ENCODE peak calls at places on chromosomes 11 and 22, in ten cellular contexts. E, I, S, C, D, Y, V, L, W and T are unnamed samples.

GRCh38 chr11:43997022-43997665 is 50.6 kb upstream of the ACCSL start:
- DNase-seq in V (no peak), E (no peak), L (no peak), I (no peak), D (no peak), Y (no peak), C (no peak), S (no peak), W (no peak), T (no peak)

GRCh38 chr11:35317253-35317652 is 102.1 kb downstream of the SLC1A2 start:
- DNase-seq in W (no peak), D (no peak), C (no peak), Y (no peak), E (no peak), L (no peak), I (no peak), V (no peak), S (no peak), T (no peak)

GRCh38 chr11:45768486-45768885 is 36.5 kb upstream of the SLC35C1 start:
- DNase-seq in W (no peak), L (no peak), D (no peak), E (no peak), I (no peak), Y (no peak), V (no peak), C (no peak), S (no peak), T (no peak)

GRCh38 chr11:69744435-69744834 is 30.7 kb downstream of the FGF4 start:
- DNase-seq in I (no peak), W (peak; percentile 64), E (no peak), C (no peak), S (no peak), V (no peak), L (no peak), Y (no peak), D (no peak), T (no peak)

GRCh38 chr11:19728436-19728835 is 15.8 kb downstream of the NAV2 start:
- DNase-seq in W (no peak), C (no peak), I (no peak), V (no peak), Y (no peak), E (no peak), S (no peak), L (peak; percentile 43), D (no peak), T (no peak)

GRCh38 chr11:69437001-69437875 is 44.2 kb upstream of the LINC01488 start:
- DNase-seq in Y (peak; percentile 64), L (peak; percentile 13), I (peak; percentile 68), D (no peak), W (peak; percentile 89), C (no peak), S (peak; percentile 31), E (no peak), V (no peak), T (no peak)

GRCh38 chr11:34480339-34480738 is 33.3 kb downstream of the ELF5 start:
- DNase-seq in S (no peak), I (no peak), Y (no peak), L (no peak), E (no peak), C (no peak), D (no peak), W (no peak), V (no peak), T (no peak)

GRCh38 chr11:69320756-69321741 is 27.1 kb downstream of the MYEOV start:
- DNase-seq in D (no peak), W (no peak), L (no peak), V (no peak), Y (no peak), C (no peak), I (peak; percentile 13), S (no peak), E (no peak), T (no peak)

DNA sequence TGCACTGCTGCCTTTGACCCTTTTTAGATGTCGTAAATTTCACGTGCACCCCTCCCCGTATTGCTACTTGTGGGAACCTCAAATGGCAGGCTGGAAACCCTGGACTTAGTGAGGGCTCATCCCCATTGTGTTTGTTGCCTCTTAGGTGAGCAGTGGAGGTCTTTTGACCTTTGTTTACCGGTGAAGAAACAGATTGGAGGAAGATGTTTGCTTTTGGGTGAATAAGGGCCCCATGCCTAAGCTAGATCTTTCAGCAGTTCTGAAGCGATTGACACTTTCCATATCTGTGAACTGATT is 782 bp downstream of the SMARCB1 start:
- DNase-seq in I (no peak), L (no peak), C (no peak), S (no peak), E (no peak), Y (no peak), V (no peak), D (no peak), W (no peak), T (no peak)
- H3K27ac ChIP-seq in I (peak overlapping the region; percentile 99), L (peak overlapping the region; percentile 100), C (peak overlapping the region; percentile 97), S (peak overlapping the region; percentile 99), E (peak overlapping the region; percentile 53), Y (peak overlapping the region; percentile 74), V (peak overlapping the region; percentile 95), D (peak overlapping the region; percentile 98), W (no peak overlapping the region), T (peak overlapping the region; percentile 99)

GRCh38 chr11:64769283-64769682 is 9.1 kb downstream of the SF1 start:
- DNase-seq in I (peak; percentile 10), D (no peak), W (no peak), S (no peak), L (no peak), V (no peak), Y (no peak), C (no peak), E (no peak), T (peak; percentile 4)

GRCh38 chr11:64770120-64770519 is 8.2 kb downstream of the SF1 start:
- DNase-seq in E (no peak), D (no peak), I (no peak), C (no peak), W (no peak), S (peak; percentile 40), V (no peak), Y (no peak), L (no peak), T (no peak)

GRCh38 chr11:64774144-64774543 is 4.2 kb downstream of the SF1 start:
- DNase-seq in Y (no peak), L (no peak), C (no peak), W (no peak), E (no peak), D (no peak), S (no peak), I (peak; percentile 1), V (no peak), T (no peak)

GRCh38 chr11:64772318-64773018 is 5.9 kb downstream of the SF1 start:
- DNase-seq in L (no peak), V (no peak), E (no peak), C (no peak), S (no peak), D (no peak), Y (no peak), I (no peak), W (no peak), T (no peak)

DNA sequence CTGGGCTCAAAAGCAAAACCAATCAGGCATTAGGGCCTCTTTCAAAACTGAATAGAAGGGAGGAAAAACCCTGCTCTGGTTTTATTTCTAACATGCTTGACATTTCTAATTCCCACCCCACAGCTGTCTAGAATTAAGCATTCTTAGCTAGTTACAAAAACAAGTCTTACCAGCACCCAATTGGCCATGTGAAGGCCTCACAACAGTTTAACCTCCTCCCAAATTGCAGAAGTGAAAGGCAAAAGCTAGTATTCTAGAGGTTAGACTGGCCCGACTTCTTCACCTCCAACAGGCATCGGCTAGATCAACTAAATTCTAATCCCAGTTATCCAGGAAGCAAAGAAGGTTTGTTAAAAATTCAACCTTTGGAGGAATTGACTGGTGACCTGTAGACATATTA is 6.5 kb downstream of the SF1 start:
- DNase-seq in W (no peak), S (no peak), V (no peak), C (no peak), D (no peak), L (no peak), Y (no peak), I (no peak), E (no peak), T (no peak)
- H3K27ac ChIP-seq in W (no peak overlapping the region), S (peak overlapping the region; percentile 44), V (no peak overlapping the region), C (peak overlapping the region; percentile 28), D (peak overlapping the region; percentile 43), L (peak overlapping the region; percentile 83), Y (no peak overlapping the region), I (peak overlapping the region; percentile 82), E (no peak overlapping the region), T (no peak overlapping the region)

GRCh38 chr11:64566042-64566914 is 24.7 kb upstream of the SLC22A12 start:
- DNase-seq in Y (peak; percentile 48), D (peak; percentile 28), L (no peak), S (no peak), W (peak; percentile 81), V (peak; percentile 54), C (peak; percentile 65), I (peak; percentile 55), E (no peak), T (peak; percentile 72)

GRCh38 chr11:64568041-64568571 is 22.9 kb upstream of the SLC22A12 start:
- DNase-seq in L (no peak), D (no peak), S (no peak), V (no peak), W (peak; percentile 51), C (no peak), I (peak; percentile 26), Y (no peak), E (no peak), T (no peak)

GRCh38 chr11:64568584-64569140 is 22.4 kb upstream of the SLC22A12 start:
- DNase-seq in D (no peak), V (no peak), Y (no peak), W (no peak), S (no peak), I (no peak), C (no peak), E (no peak), L (no peak), T (no peak)

GRCh38 chr11:64564947-64565889 is 25.8 kb upstream of the SLC22A12 start:
- DNase-seq in D (no peak), S (no peak), E (no peak), I (no peak), C (no peak), L (no peak), W (peak; percentile 91), V (no peak), Y (no peak), T (no peak)

DNA sequence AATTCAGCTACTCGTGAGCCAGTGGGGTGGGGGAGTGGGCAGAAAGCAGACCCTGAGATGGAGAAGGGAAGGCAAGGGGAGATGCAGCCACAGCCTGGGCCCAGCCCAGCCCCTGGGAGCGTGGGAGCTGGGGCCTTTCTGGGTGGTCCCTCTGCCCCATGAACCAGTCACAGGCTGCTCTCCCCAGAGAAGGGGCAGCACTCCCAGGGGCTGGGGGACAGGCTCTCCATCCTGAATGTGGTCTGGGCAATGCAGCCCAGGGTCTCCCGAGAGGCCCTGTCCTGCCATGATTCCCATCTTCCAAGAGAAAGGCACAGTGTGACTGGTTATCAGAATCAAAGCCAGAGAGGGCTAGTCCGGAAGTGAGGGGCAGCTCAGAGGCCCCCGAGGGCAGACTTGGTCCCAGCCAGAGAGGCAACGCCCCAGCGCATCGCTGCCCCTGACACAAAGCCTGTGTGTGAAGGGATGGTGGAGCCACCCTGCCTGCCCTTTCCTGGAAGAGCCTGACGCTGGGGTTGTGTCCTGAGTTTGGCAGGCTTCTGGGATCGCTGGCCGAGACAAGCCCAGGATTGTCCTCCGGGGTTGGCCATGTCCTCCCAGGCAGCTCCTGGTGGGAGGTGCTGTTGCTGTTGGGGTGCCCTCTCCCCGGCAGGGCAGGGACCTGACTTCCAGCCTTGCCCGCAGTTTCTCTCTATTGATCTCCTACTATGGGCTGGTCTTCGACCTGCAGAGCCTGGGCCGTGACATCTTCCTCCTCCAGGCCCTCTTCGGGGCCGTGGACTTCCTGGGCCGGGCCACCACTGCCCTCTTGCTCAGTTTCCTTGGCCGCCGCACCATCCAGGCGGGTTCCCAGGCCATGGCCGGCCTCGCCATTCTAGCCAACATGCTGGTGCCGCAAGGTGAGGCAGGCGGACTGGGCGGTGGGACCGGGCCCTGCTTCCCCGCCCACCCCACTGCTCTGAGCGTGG is 23.8 kb upstream of the SLC22A12 start:
- DNase-seq in V (no peak), W (no peak), Y (no peak), L (no peak), S (no peak), E (no peak), I (peak; percentile 32), C (no peak), D (no peak), T (peak; percentile 71)
- H3K27ac ChIP-seq in V (no peak overlapping the region), W (peak overlapping the region; percentile 12), Y (no peak overlapping the region), L (no peak overlapping the region), S (no peak overlapping the region), E (no peak overlapping the region), I (no peak overlapping the region), C (no peak overlapping the region), D (no peak overlapping the region), T (no peak overlapping the region)

GRCh38 chr11:128354476-128354875 is 232.9 kb downstream of the ETS1 start:
- DNase-seq in D (no peak), S (no peak), I (no peak), E (no peak), L (no peak), W (no peak), Y (no peak), V (no peak), C (no peak), T (no peak)
- H3K27ac ChIP-seq in D (no peak overlapping the region), S (no peak overlapping the region), I (no peak overlapping the region), E (no peak overlapping the region), L (no peak overlapping the region), W (no peak overlapping the region), Y (no peak overlapping the region), V (no peak overlapping the region), C (no peak overlapping the region), T (no peak overlapping the region)